ENCODE peak calls at places on chromosome 4, in nine cellular contexts. Q is Peyer's patch, K is heart right ventricle, I is testis, Z is tibial artery, N is esophagus muscularis mucosa, V is mucosa of descending colon, P is cardiac muscle cell, G is tibial nerve. A is an unnamed sample. For H3K36me3, the result is how much of the 10 kb centered on the place peaks cover.

GRCh38 chr4:188021548-188022249 is 26.1 kb downstream of the ZFP42 start:
- DNase-seq in Q (no peak), Z (no peak), N (no peak), G (no peak), P (no peak), I (no peak), K (no peak), V (peak), A (no peak)

GRCh38 chr4:111937368-111937767 is 207.9 kb upstream of the FAM241A start:
- DNase-seq in N (no peak), I (no peak), G (no peak), Z (no peak), P (peak), K (no peak), Q (no peak), V (no peak), A (no peak)

GRCh38 chr4:123232439-123232838 is 164.2 kb upstream of the SPRY1 start:
- DNase-seq in Q (no peak), G (no peak), I (no peak), P (no peak), V (no peak), Z (no peak), K (no peak), N (no peak), A (no peak)

GRCh38 chr4:90137545-90137944 is 10.4 kb downstream of the CCSER1 start:
- DNase-seq in Z (no peak), G (no peak), I (no peak), N (no peak), V (no peak), Q (no peak), K (no peak), P (peak), A (no peak)

GRCh38 chr4:76208005-76208765 is 5.4 kb downstream of the SCARB2 start:
- DNase-seq in V (peak), N (peak), K (peak), Q (peak), P (no peak), G (peak), Z (peak), I (peak), A (peak)

GRCh38 chr4:75698162-75698962 is 25.2 kb upstream of the G3BP2 start:
- DNase-seq in P (no peak), G (no peak), V (no peak), N (no peak), Z (no peak), Q (peak), I (no peak), K (no peak), A (no peak)

GRCh38 chr4:8274772-8275241 is 5.3 kb downstream of the HTRA3 start:
- DNase-seq in P (peak), Q (peak), Z (peak), V (peak), G (peak), I (peak), K (peak), N (peak), A (peak)

GRCh38 chr4:26061248-26061986 is 147.4 kb downstream of the SMIM20 start:
- DNase-seq in K (no peak), I (peak), Q (peak), N (no peak), P (peak), G (no peak), Z (no peak), V (peak), A (peak)

GRCh38 chr4:154471924-154472323 is 19.7 kb downstream of the DCHS2 start:
- DNase-seq in I (no peak), G (no peak), K (no peak), Q (no peak), V (no peak), Z (no peak), N (no peak), P (no peak), A (no peak)

GRCh38 chr4:89722517-89722916 is 114.4 kb downstream of the SNCA start:
- DNase-seq in I (no peak), P (no peak), G (no peak), Z (no peak), V (no peak), Q (no peak), N (no peak), K (no peak), A (no peak)

GRCh38 chr4:119284876-119285611 is 36.9 kb downstream of the FABP2 start:
- DNase-seq in K (no peak), N (no peak), V (no peak), Z (no peak), I (no peak), Q (no peak), G (no peak), P (no peak), A (no peak)

GRCh38 chr4:6549445-6549844 is 25.5 kb upstream of the MAN2B2 start:
- DNase-seq in G (no peak), N (no peak), V (no peak), Q (no peak), I (no peak), Z (no peak), P (no peak), K (no peak), A (no peak)

GRCh38 chr4:185508162-185508561 is 27.1 kb downstream of the PDLIM3 start:
- DNase-seq in V (no peak), Z (no peak), K (no peak), Q (no peak), N (no peak), G (no peak), P (no peak), I (no peak), A (no peak)

GRCh38 chr4:42786350-42787070 is 106.0 kb upstream of the GRXCR1 start:
- DNase-seq in I (no peak), K (no peak), N (no peak), Z (no peak), G (no peak), V (no peak), Q (no peak), P (peak), A (no peak)

GRCh38 chr4:1410491-1411325 is 4.5 kb upstream of the NKX1-1 start:
- DNase-seq in N (no peak), Q (peak), V (peak), G (no peak), I (peak), K (peak), Z (peak), P (peak), A (no peak)

GRCh38 chr4:3257691-3258482 is 8.9 kb downstream of the MSANTD1 start:
- DNase-seq in V (no peak), Q (peak), P (no peak), G (peak), I (no peak), K (peak), N (no peak), Z (no peak), A (no peak)

GRCh38 chr4:19429684-19430083 is 822.0 kb upstream of the SLIT2 start:
- DNase-seq in P (no peak), Q (no peak), G (no peak), N (no peak), K (no peak), V (no peak), Z (no peak), I (no peak), A (no peak)

GRCh38 chr4:119025916-119026661 is 109.5 kb upstream of the MYOZ2 start:
- DNase-seq in I (no peak), N (no peak), G (no peak), V (peak), Z (peak), K (no peak), Q (peak), P (no peak), A (no peak)

GRCh38 chr4:132016703-132017102 is 1132.4 kb upstream of the PCDH10 start:
- DNase-seq in Q (no peak), V (no peak), K (no peak), Z (no peak), I (no peak), P (no peak), N (no peak), G (no peak), A (no peak)

GRCh38 chr4:118180776-118181175 is 146.5 kb downstream of the NDST3 start:
- DNase-seq in V (no peak), K (no peak), P (no peak), G (no peak), I (no peak), Z (no peak), N (no peak), Q (no peak), A (no peak)

GRCh38 chr4:73945674-73946449 is 36.0 kb downstream of the PF4 start:
- DNase-seq in P (no peak), Z (no peak), N (no peak), I (no peak), V (no peak), Q (no peak), G (no peak), K (no peak), A (no peak)

GRCh38 chr4:20248155-20248558 is 3.5 kb upstream of the SLIT2 start:
- DNase-seq in N (no peak), K (no peak), Q (no peak), P (peak), Z (no peak), V (no peak), G (no peak), I (no peak), A (no peak)

GRCh38 chr4:142663828-142664227 is 182.3 kb downstream of the INPP4B start:
- DNase-seq in P (no peak), Q (no peak), N (no peak), V (no peak), Z (no peak), I (no peak), K (no peak), G (no peak), A (no peak)

GRCh38 chr4:55398966-55399365 is 3.2 kb downstream of the TMEM165 start:
- DNase-seq in N (no peak), Q (no peak), G (no peak), V (no peak), I (no peak), K (no peak), P (peak), Z (no peak), A (no peak)

GRCh38 chr4:86542319-86543027 is 51.6 kb upstream of the PTPN13 start:
- DNase-seq in I (no peak), N (no peak), V (no peak), G (no peak), K (no peak), Z (no peak), Q (no peak), P (no peak), A (no peak)

GRCh38 chr4:159370316-159370715 is 267.4 kb downstream of the RAPGEF2 start:
- DNase-seq in G (no peak), V (no peak), I (no peak), Q (no peak), Z (no peak), K (no peak), P (no peak), N (no peak), A (no peak)

GRCh38 chr4:100189820-100190642 is at the start of gene DDIT4L:
- DNase-seq in V (peak), Q (peak), K (peak), G (peak), Z (peak), I (peak), P (peak), N (no peak), A (peak)

GRCh38 chr4:126834854-126835253 is 797.9 kb upstream of the INTU start:
- DNase-seq in K (no peak), I (no peak), P (no peak), N (no peak), G (no peak), Z (no peak), V (no peak), Q (no peak), A (no peak)

GRCh38 chr4:77959566-77960338 is 97.1 kb downstream of the MRPL1 start:
- DNase-seq in Z (no peak), N (no peak), I (no peak), G (no peak), K (no peak), Q (no peak), V (peak), P (peak), A (peak)

GRCh38 chr4:19675172-19675811 is 576.4 kb upstream of the SLIT2 start:
- DNase-seq in I (no peak), V (peak), Z (peak), G (no peak), K (no peak), N (no peak), Q (no peak), P (no peak), A (no peak)

GRCh38 chr4:150209140-150209829 is 131.0 kb downstream of the DCLK2 start:
- DNase-seq in Q (peak), G (peak), K (peak), N (no peak), V (peak), I (peak), Z (peak), P (peak), A (peak)

GRCh38 chr4:129583868-129584267 is 487.9 kb downstream of the C4orf33 start:
- DNase-seq in P (no peak), G (peak), I (no peak), N (no peak), K (no peak), Z (no peak), Q (no peak), V (no peak), A (peak)

GRCh38 chr4:150337709-150338108 is 244.2 kb upstream of the MAB21L2 start:
- DNase-seq in Q (no peak), K (no peak), Z (no peak), V (no peak), N (no peak), P (no peak), G (no peak), I (no peak), A (no peak)

GRCh38 chr4:10454726-10455125 is 2.5 kb downstream of the ZNF518B start:
- DNase-seq in P (no peak), G (no peak), I (no peak), N (no peak), V (no peak), K (no peak), Q (no peak), Z (no peak), A (no peak)
- H3K36me3 ChIP-seq in P (under half), G (under half), I (under half), N (under half), V (under half), K (under half), Q (under half), Z (under half), A (under half)

GRCh38 chr4:168914095-168914494 is 96.0 kb downstream of the CBR4 start:
- DNase-seq in P (no peak), Z (no peak), N (no peak), G (no peak), K (no peak), Q (no peak), V (no peak), I (no peak), A (no peak)
- H3K36me3 ChIP-seq in P (half or more), Z (half or more), N (half or more), G (under half), K (half or more), Q (under half), V (under half), I (under half), A (under half)

GRCh38 chr4:36392049-36392448 is 110.6 kb downstream of the DTHD1 start:
- DNase-seq in Z (no peak), K (no peak), G (no peak), Q (no peak), I (no peak), N (no peak), P (no peak), V (no peak), A (no peak)

GRCh38 chr4:36388710-36389109 is 107.3 kb downstream of the DTHD1 start:
- DNase-seq in I (no peak), P (no peak), N (no peak), V (no peak), K (no peak), Q (no peak), G (no peak), Z (no peak), A (no peak)

GRCh38 chr4:36386691-36387090 is 105.3 kb downstream of the DTHD1 start:
- DNase-seq in P (no peak), K (no peak), Q (no peak), V (no peak), Z (no peak), N (no peak), G (no peak), I (no peak), A (no peak)

GRCh38 chr4:36385951-36386561 is 104.6 kb downstream of the DTHD1 start:
- DNase-seq in I (no peak), V (peak), K (no peak), Z (no peak), N (no peak), G (no peak), Q (peak), P (no peak), A (no peak)
- H3K36me3 ChIP-seq in I (under half), V (under half), K (under half), Z (under half), N (under half), G (under half), Q (under half), P (under half), A (under half)

GRCh38 chr4:17580969-17581368 is 4.0 kb downstream of the LAP3 start:
- DNase-seq in Z (no peak), I (no peak), N (no peak), G (no peak), V (no peak), Q (no peak), K (no peak), P (no peak), A (no peak)
- H3K36me3 ChIP-seq in Z (under half), I (under half), N (half or more), G (under half), V (under half), Q (under half), K (half or more), P (under half), A (under half)